ENCODE peak calls at places on chromosomes 2 and 18, in five cellular contexts. R is T-helper 17 cell; N is NCI-H82; X is stimulated activated CD8-positive, alpha-beta memory T cell treated with anti-CD3 and anti-CD28 coated beads, Interleukin-2, amount 100 ng/mL, for 1 hour; C is activated CD8-positive, alpha-beta T cell treated with anti-CD3 and anti-CD28 coated beads, Interleukin-2, amount 10 ng/mL, durations not matched to agents 7 days and 5 days. P is an unnamed sample.

GRCh38 chr2:239398536-239398935 is 2.3 kb downstream of the HDAC4 start:
- DNase-seq in N (no peak), X (no peak), R (no peak), C (no peak), P (no peak)

GRCh38 chr2:239682518-239682917 is 281.7 kb upstream of the HDAC4 start:
- DNase-seq in C (no peak), R (no peak), N (no peak), X (no peak), P (no peak)

GRCh38 chr18:407825-408224 is 92.7 kb downstream of the COLEC12 start:
- DNase-seq in R (no peak), X (no peak), N (no peak), C (no peak), P (no peak)

GRCh38 chr18:13137041-13137938 is 81.3 kb upstream of the LDLRAD4 start:
- DNase-seq in C (peak), N (no peak), R (no peak), X (no peak), P (no peak)

GRCh38 chr18:54671291-54671881 is 80.3 kb downstream of the DYNAP start:
- DNase-seq in X (no peak), C (no peak), N (peak), R (no peak), P (no peak)

GRCh38 chr18:30889582-30890301 is 152.8 kb downstream of the DSC3 start:
- DNase-seq in R (no peak), N (peak), C (no peak), X (no peak), P (peak)

GRCh38 chr2:28355521-28356094 is 37.0 kb upstream of the FOSL2 start:
- DNase-seq in N (no peak), X (no peak), C (no peak), R (no peak), P (no peak)

GRCh38 chr18:41695441-41695840 is 259.6 kb upstream of the PIK3C3 start:
- DNase-seq in R (no peak), X (no peak), N (no peak), C (no peak), P (no peak)

GRCh38 chr18:55732227-55733106 is 144.5 kb upstream of the TCF4 start:
- DNase-seq in C (no peak), R (no peak), X (no peak), N (no peak), P (no peak)

GRCh38 chr18:51120809-51121596 is 76.5 kb downstream of the MEX3C start:
- DNase-seq in C (no peak), R (no peak), N (no peak), X (no peak), P (no peak)

GRCh38 chr2:1886405-1886992 is 142.2 kb upstream of the PXDN start:
- DNase-seq in R (no peak), C (peak), N (peak), X (no peak), P (peak)

GRCh38 chr18:77897606-77898005 is 648.0 kb downstream of the GALR1 start:
- DNase-seq in N (no peak), X (no peak), C (no peak), R (no peak), P (no peak)

GRCh38 chr2:47779416-47779790 is 3.5 kb upstream of the MSH6 start:
- DNase-seq in R (no peak), N (no peak), C (no peak), X (no peak), P (no peak)

GRCh38 chr18:77622009-77622692 is 372.5 kb downstream of the GALR1 start:
- DNase-seq in N (no peak), X (no peak), R (no peak), C (no peak), P (no peak)

GRCh38 chr2:47226124-47227040 is 71.3 kb upstream of the STPG4 start:
- DNase-seq in R (no peak), X (no peak), N (peak), C (no peak), P (no peak)